ENCODE peak calls at places on chromosomes 11 and 22, in eight cellular contexts. One of them, this sample, is unnamed.

GRCh38 chr22:22166941-22167713 is 77.5 kb upstream of the VPREB1 start:
- DNase-seq in RWPE2: no peak
- DNase-seq in NCI-H2081: no peak
- DNase-seq in T-helper 9 cell: no peak
- DNase-seq in NCI-H446: no peak
- DNase-seq in NCI-H510A treated with DMSO at 0.1 percent for 48 hours: no peak
- DNase-seq in NCI-H2171 treated with DMSO at 0.1 percent for 48 hours: peak; percentile 20
- DNase-seq in H4: no peak
- DNase-seq in this sample: no peak

GRCh38 chr11:2790581-2790925 is 90.8 kb upstream of the KCNQ1OT1 start:
- DNase-seq in NCI-H2081: no peak
- DNase-seq in T-helper 9 cell: no peak
- DNase-seq in NCI-H2171 treated with DMSO at 0.1 percent for 48 hours: no peak
- DNase-seq in NCI-H446: no peak
- DNase-seq in RWPE2: peak; percentile 31
- DNase-seq in NCI-H510A treated with DMSO at 0.1 percent for 48 hours: no peak
- DNase-seq in H4: no peak
- DNase-seq in this sample: no peak

GRCh38 chr11:25163421-25163820 is 666.6 kb downstream of the LUZP2 start:
- DNase-seq in NCI-H2081: no peak
- DNase-seq in T-helper 9 cell: no peak
- DNase-seq in NCI-H510A treated with DMSO at 0.1 percent for 48 hours: no peak
- DNase-seq in RWPE2: no peak
- DNase-seq in NCI-H2171 treated with DMSO at 0.1 percent for 48 hours: no peak
- DNase-seq in H4: no peak
- DNase-seq in NCI-H446: no peak
- DNase-seq in this sample: no peak

GRCh38 chr11:113529606-113530005 is 54.4 kb upstream of the DRD2 start:
- DNase-seq in NCI-H2171 treated with DMSO at 0.1 percent for 48 hours: peak; percentile 77
- DNase-seq in T-helper 9 cell: no peak
- DNase-seq in H4: no peak
- DNase-seq in NCI-H446: no peak
- DNase-seq in NCI-H510A treated with DMSO at 0.1 percent for 48 hours: peak; percentile 27
- DNase-seq in NCI-H2081: peak; percentile 11
- DNase-seq in RWPE2: no peak
- DNase-seq in this sample: no peak

GRCh38 chr11:4083198-4083597 is 11.4 kb upstream of the RRM1 start:
- DNase-seq in NCI-H2081: no peak
- DNase-seq in NCI-H2171 treated with DMSO at 0.1 percent for 48 hours: no peak
- DNase-seq in H4: no peak
- DNase-seq in RWPE2: no peak
- DNase-seq in T-helper 9 cell: no peak
- DNase-seq in NCI-H510A treated with DMSO at 0.1 percent for 48 hours: no peak
- DNase-seq in NCI-H446: no peak
- DNase-seq in this sample: no peak

GRCh38 chr11:46252373-46252914 is 25.0 kb upstream of the CREB3L1 start:
- DNase-seq in NCI-H2171 treated with DMSO at 0.1 percent for 48 hours: no peak
- DNase-seq in NCI-H2081: no peak
- DNase-seq in RWPE2: no peak
- DNase-seq in NCI-H446: no peak
- DNase-seq in H4: no peak
- DNase-seq in T-helper 9 cell: no peak
- DNase-seq in NCI-H510A treated with DMSO at 0.1 percent for 48 hours: no peak
- DNase-seq in this sample: peak; percentile 83

GRCh38 chr22:50022171-50022819 is 9.7 kb upstream of the IL17REL start:
- DNase-seq in NCI-H510A treated with DMSO at 0.1 percent for 48 hours: no peak
- DNase-seq in H4: no peak
- DNase-seq in T-helper 9 cell: no peak
- DNase-seq in NCI-H2171 treated with DMSO at 0.1 percent for 48 hours: no peak
- DNase-seq in NCI-H2081: no peak
- DNase-seq in NCI-H446: no peak
- DNase-seq in RWPE2: no peak
- DNase-seq in this sample: no peak

GRCh38 chr11:24896118-24896835 is 399.4 kb downstream of the LUZP2 start:
- DNase-seq in H4: no peak
- DNase-seq in NCI-H2081: no peak
- DNase-seq in NCI-H446: no peak
- DNase-seq in T-helper 9 cell: no peak
- DNase-seq in NCI-H510A treated with DMSO at 0.1 percent for 48 hours: no peak
- DNase-seq in NCI-H2171 treated with DMSO at 0.1 percent for 48 hours: no peak
- DNase-seq in RWPE2: no peak
- DNase-seq in this sample: no peak

GRCh38 chr11:45665206-45665932 is at the start of gene CHST1:
- DNase-seq in T-helper 9 cell: no peak
- DNase-seq in NCI-H446: peak; percentile 26
- DNase-seq in NCI-H2081: peak; percentile 51
- DNase-seq in H4: no peak
- DNase-seq in NCI-H2171 treated with DMSO at 0.1 percent for 48 hours: peak; percentile 28
- DNase-seq in NCI-H510A treated with DMSO at 0.1 percent for 48 hours: no peak
- DNase-seq in RWPE2: no peak
- DNase-seq in this sample: peak; percentile 42

GRCh38 chr11:10201343-10201742 is 92.7 kb downstream of the SBF2 start:
- DNase-seq in NCI-H446: no peak
- DNase-seq in NCI-H2171 treated with DMSO at 0.1 percent for 48 hours: no peak
- DNase-seq in H4: no peak
- DNase-seq in RWPE2: no peak
- DNase-seq in NCI-H2081: no peak
- DNase-seq in T-helper 9 cell: no peak
- DNase-seq in NCI-H510A treated with DMSO at 0.1 percent for 48 hours: no peak
- DNase-seq in this sample: no peak

GRCh38 chr22:49015993-49016908 is 811.4 kb downstream of the BRD1 start:
- DNase-seq in RWPE2: no peak
- DNase-seq in NCI-H2081: no peak
- DNase-seq in H4: no peak
- DNase-seq in T-helper 9 cell: no peak
- DNase-seq in NCI-H2171 treated with DMSO at 0.1 percent for 48 hours: no peak
- DNase-seq in NCI-H510A treated with DMSO at 0.1 percent for 48 hours: no peak
- DNase-seq in NCI-H446: no peak
- DNase-seq in this sample: no peak

GRCh38 chr11:3035333-3035732 is 21.9 kb downstream of the CARS1 start:
- DNase-seq in NCI-H510A treated with DMSO at 0.1 percent for 48 hours: no peak
- DNase-seq in NCI-H446: no peak
- DNase-seq in H4: no peak
- DNase-seq in RWPE2: no peak
- DNase-seq in NCI-H2171 treated with DMSO at 0.1 percent for 48 hours: no peak
- DNase-seq in T-helper 9 cell: no peak
- DNase-seq in NCI-H2081: no peak
- DNase-seq in this sample: no peak

GRCh38 chr11:26805001-26805400 is 83.1 kb upstream of the SLC5A12 start:
- DNase-seq in NCI-H510A treated with DMSO at 0.1 percent for 48 hours: no peak
- DNase-seq in NCI-H2081: no peak
- DNase-seq in NCI-H2171 treated with DMSO at 0.1 percent for 48 hours: no peak
- DNase-seq in H4: no peak
- DNase-seq in RWPE2: no peak
- DNase-seq in T-helper 9 cell: no peak
- DNase-seq in NCI-H446: no peak
- DNase-seq in this sample: no peak

GRCh38 chr22:18976197-18976751 is 40.2 kb upstream of the PRODH start:
- DNase-seq in H4: no peak
- DNase-seq in NCI-H446: no peak
- DNase-seq in NCI-H2171 treated with DMSO at 0.1 percent for 48 hours: no peak
- DNase-seq in RWPE2: no peak
- DNase-seq in T-helper 9 cell: no peak
- DNase-seq in NCI-H2081: no peak
- DNase-seq in NCI-H510A treated with DMSO at 0.1 percent for 48 hours: no peak
- DNase-seq in this sample: no peak

GRCh38 chr11:17161515-17161914 is 46.3 kb downstream of the PIK3C2A start:
- DNase-seq in RWPE2: no peak
- DNase-seq in H4: no peak
- DNase-seq in T-helper 9 cell: no peak
- DNase-seq in NCI-H2171 treated with DMSO at 0.1 percent for 48 hours: no peak
- DNase-seq in NCI-H446: no peak
- DNase-seq in NCI-H510A treated with DMSO at 0.1 percent for 48 hours: no peak
- DNase-seq in NCI-H2081: no peak
- DNase-seq in this sample: no peak

GRCh38 chr11:69297926-69298777 is 4.2 kb downstream of the MYEOV start:
- DNase-seq in T-helper 9 cell: peak; percentile 32
- DNase-seq in NCI-H2171 treated with DMSO at 0.1 percent for 48 hours: peak; percentile 3
- DNase-seq in H4: peak; percentile 77
- DNase-seq in NCI-H2081: no peak
- DNase-seq in NCI-H510A treated with DMSO at 0.1 percent for 48 hours: no peak
- DNase-seq in NCI-H446: no peak
- DNase-seq in RWPE2: no peak
- DNase-seq in this sample: no peak

GRCh38 chr22:26800858-26801257 is 143.5 kb downstream of the MIAT start:
- DNase-seq in NCI-H2171 treated with DMSO at 0.1 percent for 48 hours: no peak
- DNase-seq in T-helper 9 cell: no peak
- DNase-seq in NCI-H510A treated with DMSO at 0.1 percent for 48 hours: no peak
- DNase-seq in RWPE2: no peak
- DNase-seq in H4: peak; percentile 71
- DNase-seq in NCI-H2081: no peak
- DNase-seq in NCI-H446: no peak
- DNase-seq in this sample: no peak

GRCh38 chr11:84437129-84438123 is 1151.3 kb upstream of the CCDC90B start:
- DNase-seq in NCI-H2081: peak; percentile 90
- DNase-seq in NCI-H510A treated with DMSO at 0.1 percent for 48 hours: peak; percentile 89
- DNase-seq in H4: peak; percentile 7
- DNase-seq in NCI-H446: no peak
- DNase-seq in RWPE2: no peak
- DNase-seq in NCI-H2171 treated with DMSO at 0.1 percent for 48 hours: no peak
- DNase-seq in T-helper 9 cell: no peak
- DNase-seq in this sample: peak; percentile 24

GRCh38 chr11:116066777-116067176 is 562.6 kb upstream of the CADM1 start:
- DNase-seq in RWPE2: no peak
- DNase-seq in T-helper 9 cell: no peak
- DNase-seq in NCI-H510A treated with DMSO at 0.1 percent for 48 hours: no peak
- DNase-seq in NCI-H2171 treated with DMSO at 0.1 percent for 48 hours: no peak
- DNase-seq in H4: no peak
- DNase-seq in NCI-H2081: no peak
- DNase-seq in NCI-H446: no peak
- DNase-seq in this sample: no peak

GRCh38 chr22:40603088-40603605 is 33.4 kb downstream of the MRTFA start:
- DNase-seq in NCI-H2171 treated with DMSO at 0.1 percent for 48 hours: no peak
- DNase-seq in T-helper 9 cell: no peak
- DNase-seq in H4: peak; percentile 26
- DNase-seq in NCI-H446: no peak
- DNase-seq in RWPE2: no peak
- DNase-seq in NCI-H510A treated with DMSO at 0.1 percent for 48 hours: no peak
- DNase-seq in NCI-H2081: no peak
- DNase-seq in this sample: no peak

GRCh38 chr11:30107899-30108298 is 91.1 kb upstream of the KCNA4 start:
- DNase-seq in NCI-H2081: no peak
- DNase-seq in T-helper 9 cell: no peak
- DNase-seq in NCI-H510A treated with DMSO at 0.1 percent for 48 hours: no peak
- DNase-seq in NCI-H2171 treated with DMSO at 0.1 percent for 48 hours: no peak
- DNase-seq in H4: peak; percentile 72
- DNase-seq in NCI-H446: no peak
- DNase-seq in RWPE2: no peak
- DNase-seq in this sample: no peak

GRCh38 chr11:71173709-71174108 is 78.7 kb downstream of the SHANK2 start:
- DNase-seq in NCI-H2081: no peak
- DNase-seq in T-helper 9 cell: no peak
- DNase-seq in NCI-H510A treated with DMSO at 0.1 percent for 48 hours: no peak
- DNase-seq in H4: no peak
- DNase-seq in NCI-H446: no peak
- DNase-seq in RWPE2: no peak
- DNase-seq in NCI-H2171 treated with DMSO at 0.1 percent for 48 hours: no peak
- DNase-seq in this sample: no peak

GRCh38 chr11:117997436-117998200 is 11.4 kb downstream of the IL10RA start:
- DNase-seq in NCI-H2081: no peak
- DNase-seq in NCI-H2171 treated with DMSO at 0.1 percent for 48 hours: no peak
- DNase-seq in H4: no peak
- DNase-seq in NCI-H446: no peak
- DNase-seq in RWPE2: peak; percentile 7
- DNase-seq in NCI-H510A treated with DMSO at 0.1 percent for 48 hours: no peak
- DNase-seq in T-helper 9 cell: no peak
- DNase-seq in this sample: no peak

GRCh38 chr11:100003985-100004384 is 683.1 kb upstream of the ARHGAP42 start:
- DNase-seq in NCI-H2171 treated with DMSO at 0.1 percent for 48 hours: no peak
- DNase-seq in H4: no peak
- DNase-seq in RWPE2: no peak
- DNase-seq in NCI-H446: no peak
- DNase-seq in NCI-H510A treated with DMSO at 0.1 percent for 48 hours: no peak
- DNase-seq in NCI-H2081: no peak
- DNase-seq in T-helper 9 cell: no peak
- DNase-seq in this sample: no peak

GRCh38 chr11:75795276-75796090 is 19.5 kb upstream of the UVRAG start:
- DNase-seq in T-helper 9 cell: no peak
- DNase-seq in H4: no peak
- DNase-seq in NCI-H2171 treated with DMSO at 0.1 percent for 48 hours: no peak
- DNase-seq in RWPE2: no peak
- DNase-seq in NCI-H2081: no peak
- DNase-seq in NCI-H510A treated with DMSO at 0.1 percent for 48 hours: no peak
- DNase-seq in NCI-H446: no peak
- DNase-seq in this sample: no peak

GRCh38 chr22:20566420-20567260 is 59.2 kb downstream of the MED15 start:
- DNase-seq in T-helper 9 cell: peak; percentile 62
- DNase-seq in NCI-H510A treated with DMSO at 0.1 percent for 48 hours: no peak
- DNase-seq in NCI-H2081: no peak
- DNase-seq in NCI-H2171 treated with DMSO at 0.1 percent for 48 hours: no peak
- DNase-seq in H4: no peak
- DNase-seq in NCI-H446: peak; percentile 59
- DNase-seq in RWPE2: no peak
- DNase-seq in this sample: no peak

GRCh38 chr22:36136475-36136874 is 24.1 kb downstream of the APOL3 start:
- DNase-seq in NCI-H2081: no peak
- DNase-seq in T-helper 9 cell: no peak
- DNase-seq in NCI-H510A treated with DMSO at 0.1 percent for 48 hours: no peak
- DNase-seq in H4: peak; percentile 57
- DNase-seq in RWPE2: no peak
- DNase-seq in NCI-H446: no peak
- DNase-seq in NCI-H2171 treated with DMSO at 0.1 percent for 48 hours: no peak
- DNase-seq in this sample: no peak

GRCh38 chr11:64409278-64409677 is 50.3 kb downstream of the RPS6KA4 start:
- DNase-seq in NCI-H2171 treated with DMSO at 0.1 percent for 48 hours: peak; percentile 62
- DNase-seq in RWPE2: no peak
- DNase-seq in H4: no peak
- DNase-seq in T-helper 9 cell: no peak
- DNase-seq in NCI-H2081: no peak
- DNase-seq in NCI-H446: no peak
- DNase-seq in NCI-H510A treated with DMSO at 0.1 percent for 48 hours: no peak
- DNase-seq in this sample: no peak

GRCh38 chr11:6431861-6432260 is 8.9 kb downstream of the HPX start:
- DNase-seq in NCI-H2081: no peak
- DNase-seq in RWPE2: peak; percentile 92
- DNase-seq in NCI-H446: no peak
- DNase-seq in NCI-H510A treated with DMSO at 0.1 percent for 48 hours: no peak
- DNase-seq in T-helper 9 cell: no peak
- DNase-seq in NCI-H2171 treated with DMSO at 0.1 percent for 48 hours: no peak
- DNase-seq in H4: peak; percentile 53
- DNase-seq in this sample: no peak

GRCh38 chr11:17563248-17563647 is 16.2 kb downstream of the OTOG start:
- DNase-seq in RWPE2: peak; percentile 27
- DNase-seq in NCI-H446: no peak
- DNase-seq in NCI-H2171 treated with DMSO at 0.1 percent for 48 hours: no peak
- DNase-seq in NCI-H510A treated with DMSO at 0.1 percent for 48 hours: no peak
- DNase-seq in H4: no peak
- DNase-seq in T-helper 9 cell: no peak
- DNase-seq in NCI-H2081: no peak
- DNase-seq in this sample: no peak

GRCh38 chr22:42905702-42906183 is 48.7 kb upstream of the ARFGAP3 start:
- DNase-seq in NCI-H446: no peak
- DNase-seq in NCI-H2081: peak; percentile 92
- DNase-seq in RWPE2: no peak
- DNase-seq in NCI-H2171 treated with DMSO at 0.1 percent for 48 hours: no peak
- DNase-seq in NCI-H510A treated with DMSO at 0.1 percent for 48 hours: peak; percentile 23
- DNase-seq in T-helper 9 cell: no peak
- DNase-seq in H4: no peak
- DNase-seq in this sample: no peak

GRCh38 chr11:26621147-26621546 is 49.1 kb upstream of the MUC15 start:
- DNase-seq in NCI-H510A treated with DMSO at 0.1 percent for 48 hours: no peak
- DNase-seq in T-helper 9 cell: no peak
- DNase-seq in NCI-H2171 treated with DMSO at 0.1 percent for 48 hours: no peak
- DNase-seq in NCI-H446: no peak
- DNase-seq in NCI-H2081: no peak
- DNase-seq in RWPE2: no peak
- DNase-seq in H4: peak; percentile 20
- DNase-seq in this sample: no peak

GRCh38 chr11:126357969-126358762 is 2.7 kb downstream of the ST3GAL4 start:
- DNase-seq in T-helper 9 cell: no peak
- DNase-seq in NCI-H510A treated with DMSO at 0.1 percent for 48 hours: no peak
- DNase-seq in RWPE2: no peak
- DNase-seq in NCI-H2081: no peak
- DNase-seq in H4: no peak
- DNase-seq in NCI-H2171 treated with DMSO at 0.1 percent for 48 hours: no peak
- DNase-seq in NCI-H446: no peak
- DNase-seq in this sample: no peak

GRCh38 chr11:46529086-46529905 is 64.5 kb downstream of the AMBRA1 start:
- DNase-seq in H4: peak; percentile 55
- DNase-seq in NCI-H2081: peak; percentile 73
- DNase-seq in T-helper 9 cell: peak; percentile 65
- DNase-seq in NCI-H510A treated with DMSO at 0.1 percent for 48 hours: no peak
- DNase-seq in RWPE2: peak; percentile 68
- DNase-seq in NCI-H2171 treated with DMSO at 0.1 percent for 48 hours: peak; percentile 50
- DNase-seq in NCI-H446: peak; percentile 60
- DNase-seq in this sample: peak; percentile 23

This sample was measured in NCI-H748 treated with DMSO at 0.1 percent for 48 hours.